ENCODE peak calls at places on chromosomes 3 and 15, in ten cellular contexts. One of them, this sample, is unnamed. For H3K4me1, the result is how much of the 10 kb centered on the place peaks cover.

GRCh38 chr3:131231710-131232348 is 149.7 kb upstream of the NUDT16 start:
- DNase-seq in upper lobe of right lung: no peak
- DNase-seq in cardiac muscle cell: no peak
- DNase-seq in sigmoid colon: no peak
- DNase-seq in foreskin keratinocyte: no peak
- DNase-seq in transverse colon: no peak
- DNase-seq in keratinocyte: no peak
- DNase-seq in IMR-90: no peak
- DNase-seq in CD8-positive, alpha-beta T cell: no peak
- DNase-seq in hepatocyte: no peak
- DNase-seq in this sample: no peak

GRCh38 chr3:188278717-188279324 is 124.9 kb downstream of the LPP start:
- DNase-seq in upper lobe of right lung: no peak
- DNase-seq in cardiac muscle cell: no peak
- DNase-seq in sigmoid colon: no peak
- DNase-seq in foreskin keratinocyte: no peak
- DNase-seq in transverse colon: no peak
- DNase-seq in keratinocyte: no peak
- DNase-seq in IMR-90: no peak
- DNase-seq in CD8-positive, alpha-beta T cell: no peak
- DNase-seq in hepatocyte: no peak
- DNase-seq in this sample: no peak

GRCh38 chr3:60337421-60337820 is 913.8 kb downstream of the FHIT start:
- DNase-seq in upper lobe of right lung: no peak
- DNase-seq in cardiac muscle cell: no peak
- DNase-seq in sigmoid colon: no peak
- DNase-seq in foreskin keratinocyte: no peak
- DNase-seq in transverse colon: no peak
- DNase-seq in keratinocyte: no peak
- DNase-seq in IMR-90: no peak
- DNase-seq in CD8-positive, alpha-beta T cell: no peak
- DNase-seq in hepatocyte: no peak
- DNase-seq in this sample: no peak

GRCh38 chr3:10245313-10245712 is 2.9 kb upstream of the TATDN2 start:
- DNase-seq in upper lobe of right lung: no peak
- DNase-seq in cardiac muscle cell: no peak
- DNase-seq in sigmoid colon: no peak
- DNase-seq in foreskin keratinocyte: no peak
- DNase-seq in transverse colon: no peak
- DNase-seq in keratinocyte: no peak
- DNase-seq in IMR-90: no peak
- DNase-seq in CD8-positive, alpha-beta T cell: no peak
- DNase-seq in hepatocyte: no peak
- DNase-seq in this sample: no peak

GRCh38 chr15:62607643-62608042 is 434.9 kb upstream of the TPM1 start:
- DNase-seq in upper lobe of right lung: no peak
- DNase-seq in cardiac muscle cell: peak
- DNase-seq in sigmoid colon: no peak
- DNase-seq in foreskin keratinocyte: peak
- DNase-seq in transverse colon: no peak
- DNase-seq in keratinocyte: peak
- DNase-seq in IMR-90: peak
- DNase-seq in CD8-positive, alpha-beta T cell: no peak
- DNase-seq in hepatocyte: no peak
- DNase-seq in this sample: no peak

GRCh38 chr15:29039466-29040366 is 153.9 kb downstream of the APBA2 start:
- DNase-seq in upper lobe of right lung: peak
- DNase-seq in cardiac muscle cell: no peak
- DNase-seq in sigmoid colon: no peak
- DNase-seq in foreskin keratinocyte: no peak
- DNase-seq in transverse colon: no peak
- DNase-seq in keratinocyte: no peak
- DNase-seq in IMR-90: no peak
- DNase-seq in CD8-positive, alpha-beta T cell: no peak
- DNase-seq in hepatocyte: no peak
- DNase-seq in this sample: no peak

GRCh38 chr3:114207768-114208167 is 28.9 kb upstream of the DRD3 start:
- DNase-seq in upper lobe of right lung: no peak
- DNase-seq in cardiac muscle cell: no peak
- DNase-seq in sigmoid colon: no peak
- DNase-seq in foreskin keratinocyte: no peak
- DNase-seq in transverse colon: no peak
- DNase-seq in keratinocyte: no peak
- DNase-seq in IMR-90: no peak
- DNase-seq in CD8-positive, alpha-beta T cell: no peak
- DNase-seq in hepatocyte: no peak
- DNase-seq in this sample: no peak

GRCh38 chr15:34436956-34437442 is 609 bp downstream of the GOLGA8A start:
- DNase-seq in upper lobe of right lung: peak
- DNase-seq in cardiac muscle cell: peak
- DNase-seq in sigmoid colon: no peak
- DNase-seq in foreskin keratinocyte: peak
- DNase-seq in transverse colon: peak
- DNase-seq in keratinocyte: no peak
- DNase-seq in IMR-90: peak
- DNase-seq in CD8-positive, alpha-beta T cell: peak
- DNase-seq in hepatocyte: peak
- DNase-seq in this sample: no peak

GRCh38 chr3:49377483-49377882 is 19.3 kb upstream of the GPX1 start:
- DNase-seq in upper lobe of right lung: no peak
- DNase-seq in cardiac muscle cell: peak
- DNase-seq in sigmoid colon: no peak
- DNase-seq in foreskin keratinocyte: peak
- DNase-seq in transverse colon: no peak
- DNase-seq in keratinocyte: no peak
- DNase-seq in IMR-90: peak
- DNase-seq in CD8-positive, alpha-beta T cell: no peak
- DNase-seq in hepatocyte: no peak
- DNase-seq in this sample: no peak

GRCh38 chr3:197154-197855 is 742 bp downstream of the CHL1 start:
- DNase-seq in upper lobe of right lung: peak
- DNase-seq in cardiac muscle cell: no peak
- DNase-seq in sigmoid colon: peak
- DNase-seq in foreskin keratinocyte: no peak
- DNase-seq in transverse colon: no peak
- DNase-seq in keratinocyte: no peak
- DNase-seq in IMR-90: no peak
- DNase-seq in CD8-positive, alpha-beta T cell: no peak
- DNase-seq in hepatocyte: peak
- DNase-seq in this sample: no peak

GRCh38 chr15:99580061-99580460 is 14.3 kb downstream of the MEF2A start:
- DNase-seq in upper lobe of right lung: no peak
- DNase-seq in cardiac muscle cell: no peak
- DNase-seq in sigmoid colon: no peak
- DNase-seq in foreskin keratinocyte: no peak
- DNase-seq in transverse colon: no peak
- DNase-seq in keratinocyte: no peak
- DNase-seq in IMR-90: no peak
- DNase-seq in CD8-positive, alpha-beta T cell: no peak
- DNase-seq in hepatocyte: no peak
- DNase-seq in this sample: no peak

GRCh38 chr3:58043933-58044332 is 35.7 kb downstream of the FLNB start:
- DNase-seq in upper lobe of right lung: no peak
- DNase-seq in cardiac muscle cell: no peak
- DNase-seq in sigmoid colon: no peak
- DNase-seq in foreskin keratinocyte: no peak
- DNase-seq in transverse colon: no peak
- DNase-seq in keratinocyte: no peak
- DNase-seq in IMR-90: peak
- DNase-seq in CD8-positive, alpha-beta T cell: no peak
- DNase-seq in hepatocyte: no peak
- DNase-seq in this sample: no peak

GRCh38 chr3:59764131-59764530 is 714.3 kb upstream of the CFAP20DC start:
- DNase-seq in upper lobe of right lung: no peak
- DNase-seq in cardiac muscle cell: no peak
- DNase-seq in sigmoid colon: no peak
- DNase-seq in foreskin keratinocyte: no peak
- DNase-seq in transverse colon: no peak
- DNase-seq in keratinocyte: no peak
- DNase-seq in IMR-90: peak
- DNase-seq in CD8-positive, alpha-beta T cell: no peak
- DNase-seq in hepatocyte: no peak
- DNase-seq in this sample: no peak

GRCh38 chr3:178735032-178735674 is 198.9 kb downstream of the KCNMB2 start:
- DNase-seq in upper lobe of right lung: no peak
- DNase-seq in cardiac muscle cell: no peak
- DNase-seq in sigmoid colon: no peak
- DNase-seq in foreskin keratinocyte: no peak
- DNase-seq in transverse colon: no peak
- DNase-seq in keratinocyte: no peak
- DNase-seq in IMR-90: no peak
- DNase-seq in CD8-positive, alpha-beta T cell: no peak
- DNase-seq in hepatocyte: no peak
- DNase-seq in this sample: no peak

GRCh38 chr3:29128004-29128403 is 152.9 kb upstream of the RBMS3 start:
- DNase-seq in upper lobe of right lung: no peak
- DNase-seq in cardiac muscle cell: peak
- DNase-seq in sigmoid colon: no peak
- DNase-seq in foreskin keratinocyte: no peak
- DNase-seq in transverse colon: no peak
- DNase-seq in keratinocyte: no peak
- DNase-seq in IMR-90: peak
- DNase-seq in CD8-positive, alpha-beta T cell: no peak
- DNase-seq in hepatocyte: no peak
- DNase-seq in this sample: no peak

GRCh38 chr3:99702953-99703352 is 64.6 kb downstream of the COL8A1 start:
- DNase-seq in upper lobe of right lung: no peak
- DNase-seq in cardiac muscle cell: no peak
- DNase-seq in sigmoid colon: no peak
- DNase-seq in foreskin keratinocyte: no peak
- DNase-seq in transverse colon: no peak
- DNase-seq in keratinocyte: no peak
- DNase-seq in IMR-90: peak
- DNase-seq in CD8-positive, alpha-beta T cell: no peak
- DNase-seq in hepatocyte: no peak
- DNase-seq in this sample: no peak

GRCh38 chr15:80459380-80459779 is 55.2 kb downstream of the ARNT2 start:
- DNase-seq in upper lobe of right lung: no peak
- DNase-seq in cardiac muscle cell: no peak
- DNase-seq in sigmoid colon: no peak
- DNase-seq in foreskin keratinocyte: no peak
- DNase-seq in transverse colon: no peak
- DNase-seq in keratinocyte: no peak
- DNase-seq in IMR-90: no peak
- DNase-seq in CD8-positive, alpha-beta T cell: no peak
- DNase-seq in hepatocyte: no peak
- DNase-seq in this sample: no peak

GRCh38 chr15:78565951-78566774 is 843 bp downstream of the CHRNA5 start:
- DNase-seq in upper lobe of right lung: no peak
- DNase-seq in cardiac muscle cell: peak
- DNase-seq in sigmoid colon: no peak
- DNase-seq in foreskin keratinocyte: peak
- DNase-seq in transverse colon: peak
- DNase-seq in keratinocyte: no peak
- DNase-seq in IMR-90: peak
- DNase-seq in CD8-positive, alpha-beta T cell: no peak
- DNase-seq in hepatocyte: peak
- DNase-seq in this sample: no peak

GRCh38 chr15:82970078-82970686 is 15.8 kb upstream of the RAMAC start:
- DNase-seq in upper lobe of right lung: no peak
- DNase-seq in cardiac muscle cell: no peak
- DNase-seq in sigmoid colon: no peak
- DNase-seq in foreskin keratinocyte: no peak
- DNase-seq in transverse colon: no peak
- DNase-seq in keratinocyte: no peak
- DNase-seq in IMR-90: no peak
- DNase-seq in CD8-positive, alpha-beta T cell: no peak
- DNase-seq in hepatocyte: no peak
- DNase-seq in this sample: no peak
- H3K4me1 ChIP-seq in upper lobe of right lung: under half
- H3K4me1 ChIP-seq in cardiac muscle cell: under half
- H3K4me1 ChIP-seq in sigmoid colon: under half
- H3K4me1 ChIP-seq in foreskin keratinocyte: under half
- H3K4me1 ChIP-seq in transverse colon: under half
- H3K4me1 ChIP-seq in keratinocyte: under half
- H3K4me1 ChIP-seq in IMR-90: under half
- H3K4me1 ChIP-seq in CD8-positive, alpha-beta T cell: under half
- H3K4me1 ChIP-seq in hepatocyte: under half
- H3K4me1 ChIP-seq in this sample: under half

DNA sequence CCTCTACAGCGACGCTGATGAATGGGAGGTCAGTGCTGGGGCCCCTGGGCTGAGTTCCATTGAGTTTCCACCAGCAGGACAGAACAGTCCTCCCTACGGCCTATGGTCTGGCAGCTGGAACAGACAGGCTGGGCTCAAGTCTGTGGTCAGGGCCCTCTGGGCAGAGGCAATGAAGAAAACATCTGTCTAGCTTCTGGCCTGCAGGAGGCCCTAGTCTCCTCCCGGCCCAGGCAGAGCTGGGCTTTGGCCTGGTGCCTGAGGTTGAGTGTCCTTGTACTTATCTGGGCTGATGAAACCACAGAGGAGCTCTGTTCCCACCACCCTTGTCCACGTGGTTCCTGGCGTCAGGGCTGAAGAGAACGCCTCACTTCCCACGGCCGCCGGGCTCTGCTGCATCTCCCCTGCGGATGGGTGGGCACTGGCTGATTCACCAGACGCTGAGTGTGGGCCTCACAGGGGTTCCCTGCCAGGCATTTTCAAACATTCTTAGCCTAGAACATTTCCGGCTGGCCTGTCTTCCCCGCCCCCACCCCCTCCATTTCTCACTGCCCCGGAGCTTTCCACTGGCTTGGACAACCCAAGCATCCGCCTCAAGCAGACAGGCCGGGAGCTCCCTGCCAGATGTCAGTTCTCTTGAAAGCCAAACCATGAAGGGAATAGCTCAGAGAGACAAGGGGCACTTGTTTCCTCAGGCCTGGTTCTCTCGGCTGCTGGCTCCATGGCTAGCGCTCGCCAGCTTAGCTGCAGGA is 20.3 kb downstream of the PPCDC start:
- DNase-seq in upper lobe of right lung: peak
- DNase-seq in cardiac muscle cell: peak
- DNase-seq in sigmoid colon: peak
- DNase-seq in foreskin keratinocyte: no peak
- DNase-seq in transverse colon: peak
- DNase-seq in keratinocyte: no peak
- DNase-seq in IMR-90: peak
- DNase-seq in CD8-positive, alpha-beta T cell: no peak
- DNase-seq in hepatocyte: peak
- DNase-seq in this sample: peak
- H3K4me1 ChIP-seq in upper lobe of right lung: half or more
- H3K4me1 ChIP-seq in cardiac muscle cell: half or more
- H3K4me1 ChIP-seq in sigmoid colon: half or more
- H3K4me1 ChIP-seq in foreskin keratinocyte: under half
- H3K4me1 ChIP-seq in transverse colon: half or more
- H3K4me1 ChIP-seq in keratinocyte: under half
- H3K4me1 ChIP-seq in IMR-90: under half
- H3K4me1 ChIP-seq in CD8-positive, alpha-beta T cell: under half
- H3K4me1 ChIP-seq in hepatocyte: under half
- H3K4me1 ChIP-seq in this sample: under half

GRCh38 chr15:77064118-77064517 is 6.8 kb downstream of the TSPAN3 start:
- DNase-seq in upper lobe of right lung: no peak
- DNase-seq in cardiac muscle cell: no peak
- DNase-seq in sigmoid colon: no peak
- DNase-seq in foreskin keratinocyte: no peak
- DNase-seq in transverse colon: no peak
- DNase-seq in keratinocyte: no peak
- DNase-seq in IMR-90: no peak
- DNase-seq in CD8-positive, alpha-beta T cell: no peak
- DNase-seq in hepatocyte: no peak
- DNase-seq in this sample: no peak
- H3K4me1 ChIP-seq in upper lobe of right lung: half or more
- H3K4me1 ChIP-seq in cardiac muscle cell: half or more
- H3K4me1 ChIP-seq in sigmoid colon: under half
- H3K4me1 ChIP-seq in foreskin keratinocyte: half or more
- H3K4me1 ChIP-seq in transverse colon: half or more
- H3K4me1 ChIP-seq in keratinocyte: under half
- H3K4me1 ChIP-seq in IMR-90: under half
- H3K4me1 ChIP-seq in CD8-positive, alpha-beta T cell: under half
- H3K4me1 ChIP-seq in hepatocyte: half or more
- H3K4me1 ChIP-seq in this sample: under half

GRCh38 chr3:111808439-111808838 is 50.6 kb upstream of the PHLDB2 start:
- DNase-seq in upper lobe of right lung: no peak
- DNase-seq in cardiac muscle cell: peak
- DNase-seq in sigmoid colon: no peak
- DNase-seq in foreskin keratinocyte: peak
- DNase-seq in transverse colon: no peak
- DNase-seq in keratinocyte: no peak
- DNase-seq in IMR-90: peak
- DNase-seq in CD8-positive, alpha-beta T cell: no peak
- DNase-seq in hepatocyte: no peak
- DNase-seq in this sample: no peak
- H3K4me1 ChIP-seq in upper lobe of right lung: under half
- H3K4me1 ChIP-seq in cardiac muscle cell: under half
- H3K4me1 ChIP-seq in sigmoid colon: under half
- H3K4me1 ChIP-seq in foreskin keratinocyte: under half
- H3K4me1 ChIP-seq in transverse colon: under half
- H3K4me1 ChIP-seq in keratinocyte: half or more
- H3K4me1 ChIP-seq in IMR-90: under half
- H3K4me1 ChIP-seq in CD8-positive, alpha-beta T cell: under half
- H3K4me1 ChIP-seq in hepatocyte: under half
- H3K4me1 ChIP-seq in this sample: under half